ENCODE peak calls at places on chromosomes 2 and 18, in five cellular contexts. U, C, W, S and B are unnamed samples.

GRCh38 chr2:162518894-162519293 is 175.0 kb downstream of the GCA start:
- DNase-seq in S (no peak), W (no peak), U (no peak), C (no peak), B (no peak)

GRCh38 chr2:120625865-120626560 is 109.7 kb upstream of the GLI2 start:
- DNase-seq in W (no peak), U (no peak), S (no peak), C (no peak), B (no peak)

GRCh38 chr2:121446647-121447241 is 83.9 kb upstream of the RNU4ATAC start:
- DNase-seq in U (no peak), C (no peak), W (no peak), S (no peak), B (no peak)

GRCh38 chr2:66496680-66497420 is 61.9 kb downstream of the MEIS1 start:
- DNase-seq in C (no peak), W (no peak), S (no peak), U (no peak), B (no peak)

GRCh38 chr2:67625671-67626070 is 228.5 kb downstream of the ETAA1 start:
- DNase-seq in U (peak), S (no peak), C (no peak), W (no peak), B (peak)

GRCh38 chr2:43323810-43324588 is 97.6 kb upstream of the ZFP36L2 start:
- DNase-seq in U (peak), C (peak), S (peak), W (no peak), B (no peak)

GRCh38 chr2:156340818-156341481 is 8.4 kb upstream of the NR4A2 start:
- DNase-seq in C (no peak), S (no peak), W (no peak), U (peak), B (no peak)

GRCh38 chr2:94986392-94986963 is 39.0 kb upstream of the MAL start:
- DNase-seq in W (peak), C (no peak), U (peak), S (peak), B (peak)

GRCh38 chr2:113812204-113812603 is 55.8 kb upstream of the SLC35F5 start:
- DNase-seq in U (no peak), W (no peak), S (no peak), C (no peak), B (no peak)

GRCh38 chr2:222364280-222364895 is 60.0 kb upstream of the SGPP2 start:
- DNase-seq in S (no peak), C (no peak), U (no peak), W (no peak), B (no peak)

GRCh38 chr2:120828066-120828465 is 92.4 kb downstream of the GLI2 start:
- DNase-seq in U (no peak), C (no peak), W (no peak), S (no peak), B (no peak)

GRCh38 chr2:11708106-11708505 is 38.1 kb upstream of the NTSR2 start:
- DNase-seq in C (no peak), W (no peak), S (no peak), U (peak), B (no peak)

GRCh38 chr2:107325983-107326786 is 440.2 kb upstream of the ST6GAL2 start:
- DNase-seq in W (no peak), S (peak), C (peak), U (peak), B (no peak)

GRCh38 chr2:202113571-202114142 is 40.6 kb downstream of the KIAA2012 start:
- DNase-seq in U (peak), W (no peak), S (no peak), C (no peak), B (peak)

GRCh38 chr18:48851563-48851962 is 99.2 kb downstream of the SMAD7 start:
- DNase-seq in C (peak), U (no peak), S (peak), W (no peak), B (no peak)

GRCh38 chr2:120945091-120945490 is 209.4 kb downstream of the GLI2 start:
- DNase-seq in C (no peak), W (no peak), S (no peak), U (no peak), B (no peak)

GRCh38 chr2:205700331-205701132 is 18.2 kb downstream of the NRP2 start:
- DNase-seq in U (peak), S (peak), C (no peak), W (no peak), B (no peak)

GRCh38 chr18:51339866-51340265 is 142.4 kb upstream of the MEX3C start:
- DNase-seq in C (no peak), U (peak), S (no peak), W (no peak), B (no peak)

GRCh38 chr2:26942543-26943295 is 27.7 kb upstream of the MAPRE3 start:
- DNase-seq in S (peak), U (peak), W (peak), C (peak), B (no peak)

GRCh38 chr2:26945991-26946750 is 24.3 kb upstream of the MAPRE3 start:
- DNase-seq in C (no peak), S (no peak), U (no peak), W (no peak), B (no peak)

GRCh38 chr2:26951246-26951645 is 19.2 kb upstream of the MAPRE3 start:
- DNase-seq in C (no peak), U (no peak), S (no peak), W (no peak), B (no peak)

GRCh38 chr2:26948800-26949199 is 21.6 kb upstream of the MAPRE3 start:
- DNase-seq in U (no peak), W (no peak), S (no peak), C (no peak), B (no peak)

GRCh38 chr2:26946841-26947784 is 23.3 kb upstream of the MAPRE3 start:
- DNase-seq in W (no peak), S (peak), U (peak), C (peak), B (no peak)
- H3K4me3 ChIP-seq in W (no peak), S (peak), U (no peak), C (no peak), B (no peak)

GRCh38 chr2:74399785-74400184 is 19.7 kb upstream of the DCTN1 start:
- DNase-seq in U (peak), C (no peak), S (no peak), W (no peak), B (no peak)
- TF ChIP-seq CTCF in U (peak), C (peak), S (peak), W (peak), B (peak)

GRCh38 chr2:140311905-140312304 is 1531.7 kb upstream of the NXPH2 start:
- DNase-seq in S (no peak), W (no peak), C (no peak), U (no peak), B (no peak)

GRCh38 chr2:140308706-140309105 is 1528.5 kb upstream of the NXPH2 start:
- DNase-seq in W (no peak), C (no peak), U (no peak), S (no peak), B (no peak)

GRCh38 chr2:140307532-140307931 is 1527.3 kb upstream of the NXPH2 start:
- DNase-seq in U (no peak), C (no peak), S (no peak), W (no peak), B (no peak)
- H3K4me3 ChIP-seq in U (no peak), C (no peak), S (no peak), W (no peak), B (no peak)

GRCh38 chr2:189056200-189057106 is 82.3 kb downstream of the COL3A1 start:
- DNase-seq in U (peak), W (no peak), C (no peak), S (no peak), B (no peak)
- TF ChIP-seq CTCF in U (no peak), W (no peak), C (no peak), S (no peak), B (no peak)

GRCh38 chr2:236573066-236573929 is 3.7 kb downstream of the ACKR3 start:
- DNase-seq in W (no peak), S (no peak), C (no peak), U (no peak), B (no peak)

GRCh38 chr2:236574424-236575145 is 5.0 kb downstream of the ACKR3 start:
- DNase-seq in U (no peak), W (no peak), C (no peak), S (no peak), B (no peak)

GRCh38 chr2:236571161-236571560 is 1.5 kb downstream of the ACKR3 start:
- DNase-seq in C (no peak), U (no peak), W (no peak), S (no peak), B (no peak)

GRCh38 chr2:236574000-236574399 is 4.4 kb downstream of the ACKR3 start:
- DNase-seq in S (no peak), C (no peak), U (no peak), W (no peak), B (no peak)

GRCh38 chr2:236572482-236572881 is 2.9 kb downstream of the ACKR3 start:
- DNase-seq in S (peak), U (no peak), W (no peak), C (peak), B (no peak)
- H3K4me3 ChIP-seq in S (peak), U (no peak), W (no peak), C (peak), B (no peak)

GRCh38 chr18:3852321-3852720 is 402.3 kb downstream of the TGIF1 start:
- DNase-seq in C (no peak), S (no peak), U (peak), W (peak), B (no peak)
- TF ChIP-seq CTCF in C (no peak), S (peak), U (no peak), W (no peak), B (peak)

DNA sequence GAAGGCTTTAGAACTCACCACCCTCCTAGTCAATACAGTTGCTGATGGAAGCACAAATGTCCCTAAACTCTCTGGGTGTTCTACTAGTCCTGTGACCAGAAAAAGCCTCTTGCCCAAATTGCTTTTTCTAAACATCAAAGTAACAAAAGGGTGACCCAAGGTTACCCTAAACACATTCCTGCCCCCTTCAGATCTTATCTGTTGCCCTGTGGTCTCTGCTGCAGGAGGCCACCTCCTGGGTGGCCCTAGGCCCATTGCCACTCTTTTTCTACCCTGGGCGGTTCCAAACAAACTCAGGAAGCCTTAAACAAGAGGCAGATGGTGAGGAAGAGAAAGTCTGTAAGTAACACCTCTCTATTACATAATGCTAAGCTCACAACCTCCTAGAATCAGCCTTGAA is 3.3 kb downstream of the RNF152 start:
- DNase-seq in U (no peak), S (no peak), C (no peak), W (no peak), B (no peak)
- H3K4me3 ChIP-seq in U (no peak), S (no peak), C (no peak), W (no peak), B (no peak)